ENCODE peak calls at places on chromosomes 13 and 19, in seven cellular contexts. S is NCI-H774; V is naive thymus-derived CD8-positive, alpha-beta T cell; W is retina; L is RPMI8226; K is T-helper 17 cell; Y is activated CD4-positive, alpha-beta T cell treated with anti-CD3 and anti-CD28 coated beads, Interleukin-2, amount 10 ng/mL, durations not matched to agents 7 days and 5 days. Z is an unnamed sample.

GRCh38 chr13:37070956-37071355 is 11.5 kb upstream of the SUPT20H start:
- DNase-seq in S (no peak), V (no peak), W (no peak), L (no peak), K (no peak), Y (no peak), Z (no peak)

GRCh38 chr19:4713384-4713951 is 10.2 kb downstream of the DPP9 start:
- DNase-seq in S (no peak), V (no peak), W (no peak), L (no peak), K (no peak), Y (no peak), Z (no peak)

GRCh38 chr19:17803264-17803896 is 8.4 kb downstream of the B3GNT3 start:
- DNase-seq in S (no peak), V (no peak), W (no peak), L (peak; percentile 70), K (no peak), Y (peak; percentile 71), Z (peak; percentile 89)

GRCh38 chr13:110332750-110333149 is 25.7 kb downstream of the COL4A2 start:
- DNase-seq in S (no peak), V (no peak), W (no peak), L (no peak), K (no peak), Y (no peak), Z (no peak)

GRCh38 chr19:29524912-29525870 is 603 bp upstream of the VSTM2B start:
- DNase-seq in S (no peak), V (no peak), W (peak; percentile 80), L (no peak), K (no peak), Y (no peak), Z (no peak)

GRCh38 chr19:46126086-46126485 is 1.6 kb upstream of the IGFL3 start:
- DNase-seq in S (no peak), V (no peak), W (no peak), L (no peak), K (no peak), Y (no peak), Z (no peak)

GRCh38 chr13:64871742-64872141 is 2358.4 kb downstream of the PCDH9 start:
- DNase-seq in S (no peak), V (no peak), W (no peak), L (no peak), K (no peak), Y (no peak), Z (no peak)

GRCh38 chr13:51364404-51365008 is 25.0 kb downstream of the SERPINE3 start:
- DNase-seq in S (no peak), V (no peak), W (no peak), L (no peak), K (no peak), Y (no peak), Z (no peak)

GRCh38 chr19:50489461-50490011 is 12.9 kb upstream of the GARIN5A start:
- DNase-seq in S (no peak), V (no peak), W (no peak), L (no peak), K (no peak), Y (no peak), Z (no peak)

GRCh38 chr13:98922306-98922705 is 55.6 kb downstream of the DOCK9 start:
- DNase-seq in S (no peak), V (no peak), W (no peak), L (no peak), K (no peak), Y (no peak), Z (no peak)

GRCh38 chr13:101730420-101731000 is 278.0 kb downstream of the ITGBL1 start:
- DNase-seq in S (peak; percentile 12), V (no peak), W (no peak), L (no peak), K (no peak), Y (no peak), Z (no peak)

GRCh38 chr13:59823495-59823894 is 340.2 kb downstream of the DIAPH3 start:
- DNase-seq in S (no peak), V (no peak), W (no peak), L (no peak), K (no peak), Y (no peak), Z (no peak)

GRCh38 chr19:5562280-5562679 is 5.5 kb downstream of the TINCR start:
- DNase-seq in S (no peak), V (no peak), W (no peak), L (no peak), K (no peak), Y (no peak), Z (no peak)

GRCh38 chr13:60230593-60230992 is 66.9 kb upstream of the DIAPH3 start:
- DNase-seq in S (no peak), V (no peak), W (no peak), L (no peak), K (no peak), Y (no peak), Z (peak; percentile 84)

GRCh38 chr19:30781519-30781918 is 409.3 kb downstream of the ZNF536 start:
- DNase-seq in S (no peak), V (no peak), W (no peak), L (no peak), K (no peak), Y (no peak), Z (no peak)

GRCh38 chr19:55310498-55310897 is 14.6 kb downstream of the TMEM150B start:
- DNase-seq in S (no peak), V (no peak), W (no peak), L (no peak), K (no peak), Y (no peak), Z (no peak)

GRCh38 chr13:70107498-70108271 is at the start of gene ATXN8OS:
- DNase-seq in S (no peak), V (peak; percentile 3), W (peak; percentile 85), L (no peak), K (no peak), Y (no peak), Z (no peak)

GRCh38 chr13:108283110-108283509 is 13.6 kb downstream of the TNFSF13B start:
- DNase-seq in S (no peak), V (no peak), W (no peak), L (no peak), K (no peak), Y (no peak), Z (no peak)

GRCh38 chr19:49651029-49651825 is 9.2 kb downstream of the SCAF1 start:
- DNase-seq in S (no peak), V (no peak), W (no peak), L (no peak), K (no peak), Y (no peak), Z (no peak)

GRCh38 chr13:29284726-29285125 is 310.8 kb downstream of the SLC7A1 start:
- DNase-seq in S (no peak), V (no peak), W (no peak), L (no peak), K (no peak), Y (no peak), Z (no peak)

GRCh38 chr19:38055655-38056521 is 148.9 kb downstream of the SIPA1L3 start:
- DNase-seq in S (no peak), V (no peak), W (peak; percentile 33), L (no peak), K (no peak), Y (no peak), Z (no peak)

GRCh38 chr19:5020368-5020767 is 51.5 kb downstream of the KDM4B start:
- DNase-seq in S (no peak), V (no peak), W (no peak), L (no peak), K (no peak), Y (no peak), Z (no peak)

GRCh38 chr19:46766569-46767317 is 20.5 kb upstream of the STRN4 start:
- DNase-seq in S (peak; percentile 18), V (peak; percentile 32), W (peak; percentile 27), L (peak; percentile 58), K (peak; percentile 46), Y (peak; percentile 68), Z (peak; percentile 50)

Z was measured in Jurkat, Clone E6-1.